ENCODE peak calls at places on chromosomes 6 and 20, in eight cellular contexts. One of them, this sample, is unnamed.

GRCh38 chr20:25148181-25148981 is 47.1 kb upstream of the ENTPD6 start:
- DNase-seq in GM13977: no peak
- DNase-seq in activated naive CD4-positive, alpha-beta T cell treated with anti-CD3 and anti-CD28 coated beads for 36 hours: peak
- DNase-seq in mucosa of descending colon: no peak
- DNase-seq in hippocampal formation: no peak
- DNase-seq in esophagus muscularis mucosa: no peak
- DNase-seq in left ventricle myocardium inferior: peak
- DNase-seq in stimulated activated CD4-positive, alpha-beta T cell treated with anti-CD3 and anti-CD28 coated beads, Interleukin-12 subunit alpha, Interleukin-12 subunit beta, amount 100 ng/mL, for 48 hours: peak
- DNase-seq in this sample: no peak

GRCh38 chr6:137432054-137432545 is 62.1 kb downstream of the OLIG3 start:
- DNase-seq in left ventricle myocardium inferior: no peak
- DNase-seq in GM13977: no peak
- DNase-seq in activated naive CD4-positive, alpha-beta T cell treated with anti-CD3 and anti-CD28 coated beads for 36 hours: no peak
- DNase-seq in hippocampal formation: no peak
- DNase-seq in mucosa of descending colon: no peak
- DNase-seq in stimulated activated CD4-positive, alpha-beta T cell treated with anti-CD3 and anti-CD28 coated beads, Interleukin-12 subunit alpha, Interleukin-12 subunit beta, amount 100 ng/mL, for 48 hours: no peak
- DNase-seq in esophagus muscularis mucosa: no peak
- DNase-seq in this sample: no peak

GRCh38 chr6:138372711-138373463 is 4.8 kb upstream of the SMIM28 start:
- DNase-seq in left ventricle myocardium inferior: no peak
- DNase-seq in esophagus muscularis mucosa: no peak
- DNase-seq in stimulated activated CD4-positive, alpha-beta T cell treated with anti-CD3 and anti-CD28 coated beads, Interleukin-12 subunit alpha, Interleukin-12 subunit beta, amount 100 ng/mL, for 48 hours: no peak
- DNase-seq in GM13977: no peak
- DNase-seq in activated naive CD4-positive, alpha-beta T cell treated with anti-CD3 and anti-CD28 coated beads for 36 hours: no peak
- DNase-seq in hippocampal formation: no peak
- DNase-seq in mucosa of descending colon: no peak
- DNase-seq in this sample: no peak

GRCh38 chr20:63172726-63173125 is 43.2 kb downstream of the YTHDF1 start:
- DNase-seq in hippocampal formation: no peak
- DNase-seq in mucosa of descending colon: no peak
- DNase-seq in stimulated activated CD4-positive, alpha-beta T cell treated with anti-CD3 and anti-CD28 coated beads, Interleukin-12 subunit alpha, Interleukin-12 subunit beta, amount 100 ng/mL, for 48 hours: no peak
- DNase-seq in esophagus muscularis mucosa: no peak
- DNase-seq in activated naive CD4-positive, alpha-beta T cell treated with anti-CD3 and anti-CD28 coated beads for 36 hours: no peak
- DNase-seq in GM13977: peak
- DNase-seq in left ventricle myocardium inferior: no peak
- DNase-seq in this sample: no peak

GRCh38 chr20:11267131-11267761 is 593.4 kb upstream of the JAG1 start:
- DNase-seq in activated naive CD4-positive, alpha-beta T cell treated with anti-CD3 and anti-CD28 coated beads for 36 hours: peak
- DNase-seq in left ventricle myocardium inferior: peak
- DNase-seq in stimulated activated CD4-positive, alpha-beta T cell treated with anti-CD3 and anti-CD28 coated beads, Interleukin-12 subunit alpha, Interleukin-12 subunit beta, amount 100 ng/mL, for 48 hours: no peak
- DNase-seq in esophagus muscularis mucosa: no peak
- DNase-seq in hippocampal formation: peak
- DNase-seq in GM13977: peak
- DNase-seq in mucosa of descending colon: no peak
- DNase-seq in this sample: no peak

GRCh38 chr6:89596056-89596455 is 42.5 kb downstream of the LYRM2 start:
- DNase-seq in activated naive CD4-positive, alpha-beta T cell treated with anti-CD3 and anti-CD28 coated beads for 36 hours: peak
- DNase-seq in stimulated activated CD4-positive, alpha-beta T cell treated with anti-CD3 and anti-CD28 coated beads, Interleukin-12 subunit alpha, Interleukin-12 subunit beta, amount 100 ng/mL, for 48 hours: no peak
- DNase-seq in left ventricle myocardium inferior: no peak
- DNase-seq in esophagus muscularis mucosa: no peak
- DNase-seq in mucosa of descending colon: no peak
- DNase-seq in hippocampal formation: no peak
- DNase-seq in GM13977: peak
- DNase-seq in this sample: no peak

GRCh38 chr6:47308674-47309325 is 905 bp downstream of the TNFRSF21 start:
- DNase-seq in GM13977: peak
- DNase-seq in stimulated activated CD4-positive, alpha-beta T cell treated with anti-CD3 and anti-CD28 coated beads, Interleukin-12 subunit alpha, Interleukin-12 subunit beta, amount 100 ng/mL, for 48 hours: no peak
- DNase-seq in hippocampal formation: no peak
- DNase-seq in esophagus muscularis mucosa: peak
- DNase-seq in left ventricle myocardium inferior: peak
- DNase-seq in mucosa of descending colon: peak
- DNase-seq in activated naive CD4-positive, alpha-beta T cell treated with anti-CD3 and anti-CD28 coated beads for 36 hours: peak
- DNase-seq in this sample: peak

GRCh38 chr6:160080097-160080496 is 41.5 kb upstream of the SLC22A1 start:
- DNase-seq in esophagus muscularis mucosa: no peak
- DNase-seq in GM13977: no peak
- DNase-seq in left ventricle myocardium inferior: no peak
- DNase-seq in mucosa of descending colon: no peak
- DNase-seq in stimulated activated CD4-positive, alpha-beta T cell treated with anti-CD3 and anti-CD28 coated beads, Interleukin-12 subunit alpha, Interleukin-12 subunit beta, amount 100 ng/mL, for 48 hours: no peak
- DNase-seq in activated naive CD4-positive, alpha-beta T cell treated with anti-CD3 and anti-CD28 coated beads for 36 hours: no peak
- DNase-seq in hippocampal formation: no peak
- DNase-seq in this sample: no peak

GRCh38 chr6:139472341-139473038 is 98.0 kb upstream of the CITED2 start:
- DNase-seq in activated naive CD4-positive, alpha-beta T cell treated with anti-CD3 and anti-CD28 coated beads for 36 hours: no peak
- DNase-seq in GM13977: no peak
- DNase-seq in esophagus muscularis mucosa: no peak
- DNase-seq in stimulated activated CD4-positive, alpha-beta T cell treated with anti-CD3 and anti-CD28 coated beads, Interleukin-12 subunit alpha, Interleukin-12 subunit beta, amount 100 ng/mL, for 48 hours: no peak
- DNase-seq in left ventricle myocardium inferior: no peak
- DNase-seq in mucosa of descending colon: no peak
- DNase-seq in hippocampal formation: no peak
- DNase-seq in this sample: no peak

GRCh38 chr20:35891375-35891774 is 62.9 kb downstream of the SCAND1 start:
- DNase-seq in esophagus muscularis mucosa: no peak
- DNase-seq in mucosa of descending colon: no peak
- DNase-seq in activated naive CD4-positive, alpha-beta T cell treated with anti-CD3 and anti-CD28 coated beads for 36 hours: no peak
- DNase-seq in GM13977: no peak
- DNase-seq in left ventricle myocardium inferior: no peak
- DNase-seq in hippocampal formation: no peak
- DNase-seq in stimulated activated CD4-positive, alpha-beta T cell treated with anti-CD3 and anti-CD28 coated beads, Interleukin-12 subunit alpha, Interleukin-12 subunit beta, amount 100 ng/mL, for 48 hours: no peak
- DNase-seq in this sample: no peak

GRCh38 chr6:149380523-149380922 is 19.5 kb upstream of the SUMO4 start:
- DNase-seq in activated naive CD4-positive, alpha-beta T cell treated with anti-CD3 and anti-CD28 coated beads for 36 hours: peak
- DNase-seq in esophagus muscularis mucosa: no peak
- DNase-seq in stimulated activated CD4-positive, alpha-beta T cell treated with anti-CD3 and anti-CD28 coated beads, Interleukin-12 subunit alpha, Interleukin-12 subunit beta, amount 100 ng/mL, for 48 hours: no peak
- DNase-seq in GM13977: no peak
- DNase-seq in mucosa of descending colon: no peak
- DNase-seq in left ventricle myocardium inferior: no peak
- DNase-seq in hippocampal formation: no peak
- DNase-seq in this sample: no peak

GRCh38 chr6:5184878-5185277 is 75.9 kb downstream of the LYRM4 start:
- DNase-seq in activated naive CD4-positive, alpha-beta T cell treated with anti-CD3 and anti-CD28 coated beads for 36 hours: no peak
- DNase-seq in left ventricle myocardium inferior: no peak
- DNase-seq in mucosa of descending colon: no peak
- DNase-seq in hippocampal formation: no peak
- DNase-seq in stimulated activated CD4-positive, alpha-beta T cell treated with anti-CD3 and anti-CD28 coated beads, Interleukin-12 subunit alpha, Interleukin-12 subunit beta, amount 100 ng/mL, for 48 hours: no peak
- DNase-seq in esophagus muscularis mucosa: no peak
- DNase-seq in GM13977: no peak
- DNase-seq in this sample: no peak

GRCh38 chr20:38776363-38776762 is 28.1 kb downstream of the ACTR5 start:
- DNase-seq in left ventricle myocardium inferior: no peak
- DNase-seq in mucosa of descending colon: no peak
- DNase-seq in stimulated activated CD4-positive, alpha-beta T cell treated with anti-CD3 and anti-CD28 coated beads, Interleukin-12 subunit alpha, Interleukin-12 subunit beta, amount 100 ng/mL, for 48 hours: no peak
- DNase-seq in activated naive CD4-positive, alpha-beta T cell treated with anti-CD3 and anti-CD28 coated beads for 36 hours: no peak
- DNase-seq in GM13977: no peak
- DNase-seq in hippocampal formation: no peak
- DNase-seq in esophagus muscularis mucosa: no peak
- DNase-seq in this sample: no peak

GRCh38 chr20:63337786-63338420 is 23.2 kb downstream of the CHRNA4 start:
- DNase-seq in stimulated activated CD4-positive, alpha-beta T cell treated with anti-CD3 and anti-CD28 coated beads, Interleukin-12 subunit alpha, Interleukin-12 subunit beta, amount 100 ng/mL, for 48 hours: no peak
- DNase-seq in GM13977: no peak
- DNase-seq in hippocampal formation: no peak
- DNase-seq in activated naive CD4-positive, alpha-beta T cell treated with anti-CD3 and anti-CD28 coated beads for 36 hours: no peak
- DNase-seq in mucosa of descending colon: no peak
- DNase-seq in left ventricle myocardium inferior: no peak
- DNase-seq in esophagus muscularis mucosa: no peak
- DNase-seq in this sample: no peak

GRCh38 chr20:12058201-12058600 is 140.5 kb downstream of the BTBD3 start:
- DNase-seq in GM13977: no peak
- DNase-seq in esophagus muscularis mucosa: no peak
- DNase-seq in activated naive CD4-positive, alpha-beta T cell treated with anti-CD3 and anti-CD28 coated beads for 36 hours: no peak
- DNase-seq in mucosa of descending colon: no peak
- DNase-seq in hippocampal formation: no peak
- DNase-seq in stimulated activated CD4-positive, alpha-beta T cell treated with anti-CD3 and anti-CD28 coated beads, Interleukin-12 subunit alpha, Interleukin-12 subunit beta, amount 100 ng/mL, for 48 hours: no peak
- DNase-seq in left ventricle myocardium inferior: no peak
- DNase-seq in this sample: no peak

GRCh38 chr6:30896541-30896940 is 11.5 kb upstream of the GTF2H4 start:
- DNase-seq in esophagus muscularis mucosa: no peak
- DNase-seq in mucosa of descending colon: no peak
- DNase-seq in hippocampal formation: no peak
- DNase-seq in left ventricle myocardium inferior: no peak
- DNase-seq in GM13977: no peak
- DNase-seq in activated naive CD4-positive, alpha-beta T cell treated with anti-CD3 and anti-CD28 coated beads for 36 hours: no peak
- DNase-seq in stimulated activated CD4-positive, alpha-beta T cell treated with anti-CD3 and anti-CD28 coated beads, Interleukin-12 subunit alpha, Interleukin-12 subunit beta, amount 100 ng/mL, for 48 hours: no peak
- DNase-seq in this sample: no peak

GRCh38 chr20:63178445-63178818 is 37.5 kb downstream of the YTHDF1 start:
- DNase-seq in esophagus muscularis mucosa: no peak
- DNase-seq in activated naive CD4-positive, alpha-beta T cell treated with anti-CD3 and anti-CD28 coated beads for 36 hours: no peak
- DNase-seq in stimulated activated CD4-positive, alpha-beta T cell treated with anti-CD3 and anti-CD28 coated beads, Interleukin-12 subunit alpha, Interleukin-12 subunit beta, amount 100 ng/mL, for 48 hours: no peak
- DNase-seq in hippocampal formation: no peak
- DNase-seq in mucosa of descending colon: no peak
- DNase-seq in left ventricle myocardium inferior: no peak
- DNase-seq in GM13977: peak
- DNase-seq in this sample: no peak

GRCh38 chr6:111710911-111711310 is 105.2 kb upstream of the TRAF3IP2 start:
- DNase-seq in esophagus muscularis mucosa: no peak
- DNase-seq in mucosa of descending colon: no peak
- DNase-seq in stimulated activated CD4-positive, alpha-beta T cell treated with anti-CD3 and anti-CD28 coated beads, Interleukin-12 subunit alpha, Interleukin-12 subunit beta, amount 100 ng/mL, for 48 hours: no peak
- DNase-seq in activated naive CD4-positive, alpha-beta T cell treated with anti-CD3 and anti-CD28 coated beads for 36 hours: no peak
- DNase-seq in hippocampal formation: no peak
- DNase-seq in GM13977: no peak
- DNase-seq in left ventricle myocardium inferior: no peak
- DNase-seq in this sample: no peak

GRCh38 chr20:64070244-64070993 is 7.4 kb downstream of the TCEA2 start:
- DNase-seq in mucosa of descending colon: no peak
- DNase-seq in GM13977: no peak
- DNase-seq in left ventricle myocardium inferior: no peak
- DNase-seq in hippocampal formation: no peak
- DNase-seq in activated naive CD4-positive, alpha-beta T cell treated with anti-CD3 and anti-CD28 coated beads for 36 hours: no peak
- DNase-seq in esophagus muscularis mucosa: no peak
- DNase-seq in stimulated activated CD4-positive, alpha-beta T cell treated with anti-CD3 and anti-CD28 coated beads, Interleukin-12 subunit alpha, Interleukin-12 subunit beta, amount 100 ng/mL, for 48 hours: no peak
- DNase-seq in this sample: no peak

GRCh38 chr6:30966154-30966553 is 17.4 kb upstream of the MUC21 start:
- DNase-seq in esophagus muscularis mucosa: no peak
- DNase-seq in activated naive CD4-positive, alpha-beta T cell treated with anti-CD3 and anti-CD28 coated beads for 36 hours: no peak
- DNase-seq in stimulated activated CD4-positive, alpha-beta T cell treated with anti-CD3 and anti-CD28 coated beads, Interleukin-12 subunit alpha, Interleukin-12 subunit beta, amount 100 ng/mL, for 48 hours: no peak
- DNase-seq in hippocampal formation: no peak
- DNase-seq in left ventricle myocardium inferior: no peak
- DNase-seq in mucosa of descending colon: no peak
- DNase-seq in GM13977: no peak
- DNase-seq in this sample: no peak

GRCh38 chr20:11926599-11926998 is 8.9 kb downstream of the BTBD3 start:
- DNase-seq in hippocampal formation: peak
- DNase-seq in esophagus muscularis mucosa: no peak
- DNase-seq in mucosa of descending colon: no peak
- DNase-seq in left ventricle myocardium inferior: no peak
- DNase-seq in activated naive CD4-positive, alpha-beta T cell treated with anti-CD3 and anti-CD28 coated beads for 36 hours: no peak
- DNase-seq in GM13977: no peak
- DNase-seq in stimulated activated CD4-positive, alpha-beta T cell treated with anti-CD3 and anti-CD28 coated beads, Interleukin-12 subunit alpha, Interleukin-12 subunit beta, amount 100 ng/mL, for 48 hours: no peak
- DNase-seq in this sample: no peak

GRCh38 chr6:167233490-167233889 is 57.6 kb upstream of the UNC93A start:
- DNase-seq in hippocampal formation: no peak
- DNase-seq in stimulated activated CD4-positive, alpha-beta T cell treated with anti-CD3 and anti-CD28 coated beads, Interleukin-12 subunit alpha, Interleukin-12 subunit beta, amount 100 ng/mL, for 48 hours: no peak
- DNase-seq in mucosa of descending colon: no peak
- DNase-seq in left ventricle myocardium inferior: no peak
- DNase-seq in esophagus muscularis mucosa: no peak
- DNase-seq in activated naive CD4-positive, alpha-beta T cell treated with anti-CD3 and anti-CD28 coated beads for 36 hours: no peak
- DNase-seq in GM13977: no peak
- DNase-seq in this sample: no peak